ENCODE peak calls at places on chromosomes 12 and 14, in nine cellular contexts. J, S, G, E, T, B, I, L and P are unnamed samples. For H3K27me3, the result is how much of the 10 kb centered on the place peaks cover.

GRCh38 chr14:73758392-73759182 is 44.4 kb upstream of the PNMA1 start:
- DNase-seq in J (no peak), S (peak), G (peak), E (peak), T (peak), B (peak), I (no peak), L (peak), P (peak)

GRCh38 chr14:88482524-88482923 is 72.3 kb downstream of the PTPN21 start:
- DNase-seq in J (no peak), S (no peak), G (no peak), E (no peak), T (no peak), B (no peak), I (no peak), L (no peak), P (no peak)

GRCh38 chr14:85300119-85300518 is 229.8 kb upstream of the FLRT2 start:
- DNase-seq in J (no peak), S (no peak), G (no peak), E (peak), T (no peak), B (no peak), I (no peak), L (no peak), P (no peak)

GRCh38 chr14:31380106-31380505 is 40.2 kb downstream of the HEATR5A start:
- DNase-seq in J (no peak), S (no peak), G (no peak), E (no peak), T (no peak), B (no peak), I (no peak), L (no peak), P (no peak)

GRCh38 chr12:81942588-81942987 is 183.4 kb upstream of the PPFIA2 start:
- DNase-seq in J (no peak), S (no peak), G (no peak), E (no peak), T (no peak), B (no peak), I (no peak), L (no peak), P (no peak)

GRCh38 chr14:99401196-99401595 is 79.5 kb downstream of the SETD3 start:
- DNase-seq in J (no peak), S (no peak), G (no peak), E (no peak), T (no peak), B (no peak), I (no peak), L (no peak), P (no peak)

GRCh38 chr14:58460772-58461171 is 33.3 kb downstream of the KIAA0586 start:
- DNase-seq in J (no peak), S (no peak), G (no peak), E (no peak), T (no peak), B (no peak), I (no peak), L (no peak), P (no peak)

GRCh38 chr12:19443585-19443984 is 4.3 kb downstream of the AEBP2 start:
- DNase-seq in J (no peak), S (no peak), G (no peak), E (no peak), T (no peak), B (no peak), I (no peak), L (no peak), P (no peak)

GRCh38 chr12:52316701-52317100 is 4.5 kb downstream of the KRT83 start:
- DNase-seq in J (peak), S (no peak), G (no peak), E (no peak), T (no peak), B (no peak), I (no peak), L (no peak), P (no peak)

GRCh38 chr12:24228980-24229730 is 279.7 kb upstream of the SOX5 start:
- DNase-seq in J (no peak), S (no peak), G (no peak), E (no peak), T (no peak), B (no peak), I (no peak), L (no peak), P (no peak)

GRCh38 chr12:49362077-49362476 is 5.2 kb upstream of the SPATS2 start:
- DNase-seq in J (no peak), S (no peak), G (no peak), E (no peak), T (no peak), B (no peak), I (no peak), L (no peak), P (no peak)

GRCh38 chr12:50934371-50934851 is 17.9 kb upstream of the HIGD1C start:
- DNase-seq in J (no peak), S (no peak), G (no peak), E (no peak), T (no peak), B (no peak), I (no peak), L (no peak), P (no peak)

GRCh38 chr12:58916891-58917570 is 3.3 kb downstream of the LRIG3 start:
- DNase-seq in J (no peak), S (peak), G (no peak), E (no peak), T (no peak), B (no peak), I (no peak), L (no peak), P (no peak)

GRCh38 chr12:121301876-121302275 is 5.4 kb upstream of the CAMKK2 start:
- DNase-seq in J (no peak), S (no peak), G (no peak), E (no peak), T (no peak), B (no peak), I (no peak), L (peak), P (no peak)

GRCh38 chr14:72433511-72433910 is 460.4 kb downstream of the DPF3 start:
- DNase-seq in J (no peak), S (no peak), G (no peak), E (no peak), T (no peak), B (no peak), I (no peak), L (no peak), P (no peak)

GRCh38 chr12:27176765-27177164 is 67.3 kb upstream of the STK38L start:
- DNase-seq in J (no peak), S (no peak), G (no peak), E (no peak), T (no peak), B (no peak), I (no peak), L (no peak), P (no peak)

GRCh38 chr12:123733243-123733642 is 21.1 kb downstream of the ATP6V0A2 start:
- DNase-seq in J (no peak), S (no peak), G (no peak), E (no peak), T (no peak), B (no peak), I (no peak), L (no peak), P (no peak)

GRCh38 chr12:113933201-113933786 is 32.8 kb downstream of the RBM19 start:
- DNase-seq in J (no peak), S (peak), G (no peak), E (no peak), T (no peak), B (peak), I (peak), L (no peak), P (no peak)

GRCh38 chr12:62629413-62629812 is 162.8 kb downstream of the MON2 start:
- DNase-seq in J (no peak), S (no peak), G (no peak), E (no peak), T (no peak), B (no peak), I (no peak), L (no peak), P (no peak)

GRCh38 chr14:77113644-77114043 is 15.6 kb downstream of the CIPC start:
- DNase-seq in J (no peak), S (no peak), G (no peak), E (no peak), T (no peak), B (peak), I (no peak), L (no peak), P (no peak)

GRCh38 chr14:90578283-90578985 is 181.6 kb downstream of the CALM1 start:
- DNase-seq in J (no peak), S (no peak), G (no peak), E (no peak), T (no peak), B (peak), I (no peak), L (no peak), P (no peak)

GRCh38 chr12:131833288-131833895 is 5.2 kb downstream of the MMP17 start:
- DNase-seq in J (peak), S (peak), G (no peak), E (no peak), T (no peak), B (no peak), I (no peak), L (no peak), P (peak)

GRCh38 chr12:131832393-131833231 is 4.4 kb downstream of the MMP17 start:
- DNase-seq in J (peak), S (peak), G (no peak), E (no peak), T (no peak), B (peak), I (no peak), L (peak), P (no peak)

GRCh38 chr12:131831021-131831571 is 2.9 kb downstream of the MMP17 start:
- DNase-seq in J (peak), S (peak), G (no peak), E (no peak), T (no peak), B (no peak), I (no peak), L (peak), P (no peak)

GRCh38 chr12:131830335-131831020 is 2.3 kb downstream of the MMP17 start:
- DNase-seq in J (peak), S (peak), G (peak), E (peak), T (no peak), B (peak), I (no peak), L (peak), P (no peak)

DNA sequence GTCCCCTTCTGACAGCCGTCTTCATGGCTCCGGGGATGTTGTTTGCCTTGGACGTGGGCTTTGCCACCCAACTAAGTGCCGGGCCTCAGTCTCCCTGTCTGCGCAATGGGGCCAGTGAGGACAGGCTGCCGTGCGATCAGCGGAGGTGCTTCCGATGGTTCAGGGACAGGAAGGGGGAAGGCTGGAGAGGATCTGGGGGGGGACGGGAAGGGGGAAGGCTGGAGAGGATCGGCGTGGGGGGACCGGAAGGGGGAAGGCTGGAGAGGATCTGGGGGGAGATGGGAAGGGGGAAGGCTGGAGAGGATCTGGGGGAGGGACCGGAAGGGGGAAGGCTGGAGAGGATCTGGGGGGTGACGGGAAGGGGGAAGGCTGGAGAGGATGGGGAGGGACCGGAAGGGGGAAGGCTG is 3.4 kb downstream of the MMP17 start:
- DNase-seq in J (peak), S (peak), G (no peak), E (no peak), T (no peak), B (peak), I (no peak), L (no peak), P (no peak)
- H3K27me3 ChIP-seq in J (half or more), S (half or more), G (half or more), E (under half), T (under half), B (under half), I (half or more), L (under half), P (under half)

DNA sequence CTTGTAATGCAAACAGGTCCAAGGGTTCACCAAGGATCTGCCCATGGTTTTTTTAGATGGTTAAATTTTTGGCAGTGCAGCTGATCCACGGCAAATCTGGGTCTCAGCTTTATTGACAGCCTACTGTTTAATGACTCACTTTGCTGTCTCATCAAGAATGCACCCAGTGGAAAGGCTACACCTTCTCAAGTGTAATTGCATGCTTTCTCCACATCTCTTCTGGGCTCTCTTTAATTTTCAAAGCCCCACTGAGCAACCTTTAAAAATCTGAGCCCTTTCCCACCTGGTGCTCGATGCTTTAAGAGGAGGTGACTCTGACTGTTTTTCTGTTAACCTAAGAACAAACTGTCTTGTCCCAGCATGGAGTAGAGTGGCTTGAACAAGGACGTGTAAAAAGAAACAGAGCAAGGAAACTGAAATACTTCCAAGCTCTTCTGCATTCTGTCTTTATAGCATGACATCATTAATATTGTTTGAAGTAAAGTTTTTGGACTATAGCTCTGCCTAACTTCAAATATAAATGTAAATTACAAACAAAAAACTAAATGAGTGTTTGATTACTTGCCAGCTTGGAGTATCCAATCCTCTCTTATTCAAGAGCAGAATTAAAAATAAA is 214.2 kb upstream of the KRR1 start:
- DNase-seq in J (no peak), S (no peak), G (no peak), E (no peak), T (no peak), B (no peak), I (no peak), L (no peak), P (no peak)
- TF ChIP-seq CTCF in J (no peak), S (no peak), G (no peak), E (no peak), T (no peak), B (peak), I (no peak), L (no peak), P (no peak)

GRCh38 chr12:57751432-57751787 is 700 bp downstream of the CDK4 start:
- DNase-seq in J (no peak), S (no peak), G (no peak), E (no peak), T (no peak), B (no peak), I (no peak), L (no peak), P (no peak)

GRCh38 chr12:57753938-57754337 is 965 bp upstream of the MARCHF9 start:
- DNase-seq in J (no peak), S (no peak), G (no peak), E (no peak), T (no peak), B (no peak), I (no peak), L (no peak), P (no peak)

GRCh38 chr12:57751788-57752667 is at the start of gene CDK4:
- DNase-seq in J (peak), S (peak), G (peak), E (peak), T (peak), B (peak), I (peak), L (peak), P (peak)

GRCh38 chr12:57750561-57751431 is 1.3 kb downstream of the CDK4 start:
- DNase-seq in J (no peak), S (no peak), G (no peak), E (no peak), T (no peak), B (no peak), I (no peak), L (no peak), P (no peak)

DNA sequence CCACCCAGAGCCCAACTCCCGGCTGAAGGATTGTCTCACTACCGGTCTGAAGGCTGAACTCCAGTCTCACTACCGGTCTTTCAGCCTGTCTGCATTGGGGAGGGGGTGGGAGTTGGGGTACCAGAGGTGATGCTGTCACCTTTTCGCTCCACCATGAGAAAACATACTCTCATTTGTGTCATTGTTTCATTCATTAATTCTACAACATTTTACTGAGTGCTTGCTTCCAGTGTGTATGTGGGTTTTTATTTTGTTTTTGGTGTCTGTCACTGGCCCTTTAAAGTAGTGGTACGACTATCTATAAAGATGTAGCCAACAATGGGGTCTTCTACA is 524 bp upstream of the CDK4 start:
- DNase-seq in J (no peak), S (no peak), G (no peak), E (no peak), T (no peak), B (no peak), I (no peak), L (no peak), P (no peak)
- H3K4me3 ChIP-seq in J (peak), S (no peak), G (peak), E (peak), T (peak), B (peak), I (no peak), L (peak), P (peak)

GRCh38 chr14:104589338-104590195 is 10.0 kb downstream of the C14orf180 start:
- DNase-seq in J (no peak), S (no peak), G (no peak), E (no peak), T (no peak), B (no peak), I (no peak), L (no peak), P (no peak)

GRCh38 chr14:104591031-104591430 is 11.5 kb downstream of the C14orf180 start:
- DNase-seq in J (no peak), S (no peak), G (no peak), E (no peak), T (no peak), B (no peak), I (no peak), L (no peak), P (no peak)

GRCh38 chr14:104591506-104592291 is 12.1 kb downstream of the C14orf180 start:
- DNase-seq in J (no peak), S (no peak), G (no peak), E (no peak), T (no peak), B (peak), I (no peak), L (no peak), P (no peak)

GRCh38 chr14:104592292-104592672 is 12.3 kb downstream of the TMEM179 start:
- DNase-seq in J (no peak), S (no peak), G (no peak), E (no peak), T (no peak), B (peak), I (no peak), L (no peak), P (no peak)

GRCh38 chr14:104590240-104590965 is 10.8 kb downstream of the C14orf180 start:
- DNase-seq in J (no peak), S (no peak), G (no peak), E (no peak), T (no peak), B (no peak), I (no peak), L (no peak), P (no peak)
- H3K27me3 ChIP-seq in J (half or more), S (under half), G (under half), E (under half), T (under half), B (under half), I (under half), L (under half), P (under half)

GRCh38 chr14:60188696-60189095 is 23.5 kb upstream of the DHRS7 start:
- DNase-seq in J (no peak), S (no peak), G (no peak), E (no peak), T (no peak), B (no peak), I (no peak), L (no peak), P (no peak)

GRCh38 chr14:60184597-60185555 is 19.7 kb upstream of the DHRS7 start:
- DNase-seq in J (no peak), S (no peak), G (no peak), E (no peak), T (no peak), B (no peak), I (no peak), L (no peak), P (no peak)

GRCh38 chr14:60183724-60184596 is 18.8 kb upstream of the DHRS7 start:
- DNase-seq in J (no peak), S (peak), G (no peak), E (no peak), T (no peak), B (no peak), I (peak), L (no peak), P (peak)

GRCh38 chr14:60189923-60190840 is 25.0 kb upstream of the DHRS7 start:
- DNase-seq in J (no peak), S (no peak), G (no peak), E (no peak), T (no peak), B (no peak), I (no peak), L (no peak), P (no peak)

DNA sequence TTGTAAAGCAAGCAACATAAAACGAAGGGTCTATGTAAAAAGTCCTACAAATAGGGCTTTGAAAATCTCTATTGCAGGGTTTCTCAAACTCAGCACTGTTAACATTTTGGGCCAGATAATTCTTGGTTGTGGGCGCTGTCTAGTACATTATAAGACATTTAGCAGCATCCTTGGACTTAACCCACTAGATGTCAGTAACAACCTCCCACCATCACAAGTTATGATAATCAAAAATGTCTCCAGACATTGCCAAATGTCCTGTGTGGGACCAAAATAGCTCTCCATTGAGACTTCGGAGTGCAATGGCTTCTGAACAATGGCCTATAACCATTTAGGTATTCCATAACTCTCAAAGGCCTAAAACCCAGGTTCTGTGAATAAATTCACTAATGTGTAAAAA is 22.9 kb upstream of the DHRS7 start:
- DNase-seq in J (no peak), S (no peak), G (no peak), E (no peak), T (no peak), B (no peak), I (no peak), L (no peak), P (no peak)
- TF ChIP-seq CTCF in J (no peak), S (peak), G (no peak), E (no peak), T (no peak), B (no peak), I (peak), L (no peak), P (peak)

GRCh38 chr12:108895220-108895802 is 15.4 kb downstream of the DAO start:
- DNase-seq in J (no peak), S (no peak), G (no peak), E (no peak), T (no peak), B (no peak), I (no peak), L (no peak), P (no peak)
- H3K4me3 ChIP-seq in J (no peak), S (no peak), G (no peak), E (no peak), T (no peak), B (no peak), I (no peak), L (no peak), P (no peak)